ENCODE peak calls at places on chromosomes 1 and 21, in eight cellular contexts. T is A549, N is foreskin keratinocyte, V is stomach, M is esophagus muscularis mucosa, R is Peyer's patch, D is osteoblast, O is heart right ventricle. C is an unnamed sample. For H3K4me1, the result is how much of the 10 kb centered on the place peaks cover.

GRCh38 chr1:215551806-215552205 is 15.3 kb upstream of the KCTD3 start:
- DNase-seq in T (no peak), N (no peak), V (no peak), M (no peak), R (no peak), D (no peak), O (no peak), C (no peak)

GRCh38 chr1:38013027-38013588 is 574 bp downstream of the UTP11 start:
- DNase-seq in T (no peak), N (no peak), V (no peak), M (no peak), R (no peak), D (peak), O (no peak), C (no peak)

GRCh38 chr1:180542530-180543171 is 16.1 kb upstream of the OVAAL start:
- DNase-seq in T (no peak), N (no peak), V (no peak), M (no peak), R (no peak), D (peak), O (no peak), C (no peak)

GRCh38 chr1:25168193-25169071 is 63.9 kb downstream of the SYF2 start:
- DNase-seq in T (peak), N (no peak), V (no peak), M (peak), R (no peak), D (no peak), O (no peak), C (no peak)

GRCh38 chr1:113811353-113811887 is 856 bp downstream of the RSBN1 start:
- DNase-seq in T (peak), N (peak), V (no peak), M (peak), R (peak), D (peak), O (no peak), C (no peak)

GRCh38 chr1:228180271-228180987 is 14.8 kb downstream of the IBA57 start:
- DNase-seq in T (peak), N (no peak), V (no peak), M (no peak), R (no peak), D (peak), O (no peak), C (no peak)

GRCh38 chr1:118627435-118627834 is 360.7 kb downstream of the TBX15 start:
- DNase-seq in T (no peak), N (peak), V (no peak), M (no peak), R (no peak), D (no peak), O (no peak), C (no peak)

GRCh38 chr21:27719226-27719625 is 752.3 kb upstream of the ADAMTS5 start:
- DNase-seq in T (no peak), N (no peak), V (no peak), M (no peak), R (no peak), D (no peak), O (no peak), C (no peak)

GRCh38 chr1:148386617-148387016 is 96.5 kb downstream of the PPIAL4G start:
- DNase-seq in T (no peak), N (no peak), V (no peak), M (no peak), R (no peak), D (no peak), O (no peak), C (no peak)

GRCh38 chr1:39692152-39693064 is 1.2 kb upstream of the HPCAL4 start:
- DNase-seq in T (no peak), N (no peak), V (peak), M (no peak), R (no peak), D (no peak), O (no peak), C (no peak)

GRCh38 chr1:174726167-174726879 is 273.4 kb upstream of the CACYBP start:
- DNase-seq in T (peak), N (no peak), V (no peak), M (no peak), R (no peak), D (no peak), O (no peak), C (no peak)

GRCh38 chr1:234970731-234971476 is 157.7 kb downstream of the TOMM20 start:
- DNase-seq in T (no peak), N (peak), V (peak), M (no peak), R (peak), D (peak), O (peak), C (peak)

GRCh38 chr1:218242171-218242570 is 42.9 kb upstream of the RRP15 start:
- DNase-seq in T (no peak), N (peak), V (no peak), M (no peak), R (no peak), D (no peak), O (no peak), C (no peak)

GRCh38 chr1:39896909-39897685 is 4.6 kb downstream of the MYCL start:
- DNase-seq in T (no peak), N (no peak), V (no peak), M (no peak), R (no peak), D (peak), O (no peak), C (no peak)

GRCh38 chr1:169107673-169108160 is 1.2 kb downstream of the ATP1B1 start:
- DNase-seq in T (peak), N (no peak), V (no peak), M (no peak), R (no peak), D (peak), O (no peak), C (peak)

GRCh38 chr21:42722153-42722552 is 68.7 kb downstream of the PDE9A start:
- DNase-seq in T (no peak), N (no peak), V (no peak), M (no peak), R (no peak), D (no peak), O (no peak), C (no peak)

GRCh38 chr1:151146072-151146415 is 387 bp downstream of the SEMA6C start:
- DNase-seq in T (no peak), N (no peak), V (no peak), M (no peak), R (no peak), D (peak), O (no peak), C (no peak)

GRCh38 chr1:240242601-240243144 is 151.0 kb downstream of the FMN2 start:
- DNase-seq in T (peak), N (no peak), V (no peak), M (no peak), R (no peak), D (peak), O (no peak), C (no peak)

GRCh38 chr1:218760601-218761570 is 412.8 kb upstream of the LYPLAL1 start:
- DNase-seq in T (no peak), N (no peak), V (no peak), M (no peak), R (no peak), D (peak), O (no peak), C (no peak)

GRCh38 chr1:207619833-207620572 is 24.9 kb upstream of the CR1L start:
- DNase-seq in T (peak), N (peak), V (no peak), M (no peak), R (no peak), D (peak), O (no peak), C (no peak)

GRCh38 chr1:28028873-28029654 is 59.3 kb downstream of the EYA3 start:
- DNase-seq in T (no peak), N (no peak), V (no peak), M (no peak), R (no peak), D (no peak), O (no peak), C (no peak)

GRCh38 chr1:155466996-155467395 is 95.6 kb downstream of the ASH1L start:
- DNase-seq in T (peak), N (peak), V (no peak), M (no peak), R (no peak), D (peak), O (no peak), C (no peak)

GRCh38 chr21:31201548-31201947 is 142.5 kb downstream of the TIAM1 start:
- DNase-seq in T (no peak), N (no peak), V (no peak), M (no peak), R (no peak), D (peak), O (no peak), C (no peak)

GRCh38 chr1:102941364-102941947 is 166.9 kb downstream of the COL11A1 start:
- DNase-seq in T (peak), N (peak), V (no peak), M (no peak), R (no peak), D (no peak), O (no peak), C (no peak)

GRCh38 chr1:21270086-21270689 is 20.1 kb downstream of the ECE1 start:
- DNase-seq in T (peak), N (no peak), V (peak), M (no peak), R (peak), D (peak), O (peak), C (peak)

GRCh38 chr1:63640633-63641567 is 47.7 kb downstream of the PGM1 start:
- DNase-seq in T (no peak), N (no peak), V (no peak), M (no peak), R (no peak), D (no peak), O (no peak), C (no peak)

GRCh38 chr1:192913683-192914082 is 104.8 kb downstream of the RGS2 start:
- DNase-seq in T (no peak), N (peak), V (no peak), M (no peak), R (no peak), D (no peak), O (no peak), C (no peak)

GRCh38 chr1:176552217-176552974 is 89.4 kb downstream of the PAPPA2 start:
- DNase-seq in T (no peak), N (no peak), V (no peak), M (no peak), R (no peak), D (no peak), O (no peak), C (no peak)

GRCh38 chr1:225767591-225768540 is 9.8 kb upstream of the SRP9 start:
- DNase-seq in T (no peak), N (peak), V (peak), M (no peak), R (peak), D (peak), O (peak), C (peak)
- H3K4me1 ChIP-seq in T (half or more), N (under half), V (under half), M (half or more), R (under half), D (half or more), O (half or more), C (under half)

DNA sequence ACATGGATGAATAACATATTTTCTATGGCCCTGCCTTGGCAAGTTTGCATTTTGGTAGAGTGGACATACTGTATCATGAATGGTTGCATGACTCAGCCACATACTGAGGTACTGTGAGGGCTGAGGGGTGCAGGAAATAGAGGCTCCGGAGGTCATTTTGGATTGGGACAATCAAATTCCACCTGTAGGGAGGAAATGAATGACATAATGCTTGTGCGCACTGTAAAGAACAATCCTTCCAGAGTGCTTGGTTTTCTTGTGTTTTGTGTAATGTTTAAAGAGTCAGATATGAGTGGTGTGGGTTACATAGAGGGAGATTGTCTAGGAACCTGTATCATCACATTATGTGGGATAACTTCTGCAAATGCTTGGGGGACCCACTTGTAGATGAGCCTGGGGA is 329.9 kb upstream of the PROX1 start:
- DNase-seq in T (no peak), N (no peak), V (no peak), M (no peak), R (no peak), D (no peak), O (no peak), C (no peak)
- TF ChIP-seq CTCF in T (no peak), N (no peak), V (no peak), M (no peak), R (no peak), D (no peak), O (no peak), C (no peak)

DNA sequence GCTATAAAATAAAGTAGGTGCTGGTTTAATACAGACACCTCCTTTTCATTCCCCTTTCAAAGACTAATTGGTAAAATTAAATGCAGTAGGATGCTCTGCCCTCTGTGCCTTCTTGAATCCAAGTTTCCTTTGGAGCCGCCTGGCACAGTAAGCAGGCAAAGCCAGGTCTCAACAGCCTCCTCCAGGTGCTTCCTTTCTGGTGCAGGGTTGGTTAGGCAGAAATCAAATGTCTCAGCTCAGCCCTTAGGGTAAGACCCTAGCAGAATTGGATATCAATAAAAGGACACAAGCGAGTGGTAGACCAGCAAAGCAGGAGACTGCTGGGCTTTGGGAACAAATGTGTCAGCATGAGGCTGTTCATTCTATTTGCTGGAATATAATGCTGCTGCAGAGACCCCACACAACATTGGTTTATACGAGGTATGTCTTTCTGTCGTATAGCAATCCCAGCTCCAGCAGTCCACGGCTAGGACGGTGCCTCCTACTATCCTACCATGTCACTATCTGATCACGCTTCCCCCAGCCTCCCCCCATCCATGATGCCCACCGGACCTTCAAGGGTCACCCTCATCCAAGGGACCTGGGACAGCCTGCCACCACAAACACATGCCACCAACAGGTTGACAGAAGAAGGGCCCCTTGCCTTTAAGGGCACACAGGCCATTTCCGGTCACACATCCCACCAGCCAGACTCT is 58.4 kb downstream of the CAPN2 start:
- DNase-seq in T (no peak), N (no peak), V (no peak), M (no peak), R (no peak), D (peak), O (no peak), C (no peak)
- H3K4me1 ChIP-seq in T (half or more), N (under half), V (under half), M (under half), R (under half), D (under half), O (under half), C (under half)

DNA sequence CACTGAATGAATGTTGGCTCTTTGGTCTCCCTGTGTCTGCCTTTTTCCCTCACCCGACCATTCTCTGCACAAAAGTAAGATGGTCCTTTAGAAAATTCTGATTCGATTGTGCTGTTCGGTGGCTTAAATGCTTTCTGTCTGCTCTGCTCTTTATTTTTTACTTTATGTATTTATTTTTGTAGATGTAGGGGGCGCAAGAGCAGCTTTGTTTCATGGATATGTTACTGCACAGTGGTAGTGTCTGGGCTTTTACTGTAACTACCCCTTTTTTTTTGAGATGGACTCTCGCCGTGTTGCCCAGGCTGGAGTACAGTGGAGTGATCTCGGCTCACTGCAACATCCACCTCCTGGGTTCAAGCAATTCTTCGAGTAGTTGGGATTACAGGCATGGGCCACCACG is 15.7 kb downstream of the NLRP3 start:
- DNase-seq in T (no peak), N (no peak), V (no peak), M (no peak), R (no peak), D (no peak), O (no peak), C (no peak)
- TF ChIP-seq CTCF in T (no peak), N (no peak), V (no peak), M (no peak), R (no peak), D (no peak), O (no peak), C (no peak)

GRCh38 chr1:70434253-70434859 is 23.3 kb downstream of the CTH start:
- DNase-seq in T (no peak), N (no peak), V (no peak), M (no peak), R (no peak), D (no peak), O (no peak), C (no peak)

GRCh38 chr1:70431874-70432273 is 20.8 kb downstream of the CTH start:
- DNase-seq in T (no peak), N (no peak), V (no peak), M (no peak), R (no peak), D (no peak), O (no peak), C (no peak)

GRCh38 chr1:70427976-70428375 is 16.9 kb downstream of the CTH start:
- DNase-seq in T (no peak), N (peak), V (no peak), M (no peak), R (no peak), D (no peak), O (no peak), C (no peak)

GRCh38 chr1:70429219-70429618 is 18.2 kb downstream of the CTH start:
- DNase-seq in T (no peak), N (peak), V (no peak), M (no peak), R (no peak), D (no peak), O (no peak), C (no peak)

DNA sequence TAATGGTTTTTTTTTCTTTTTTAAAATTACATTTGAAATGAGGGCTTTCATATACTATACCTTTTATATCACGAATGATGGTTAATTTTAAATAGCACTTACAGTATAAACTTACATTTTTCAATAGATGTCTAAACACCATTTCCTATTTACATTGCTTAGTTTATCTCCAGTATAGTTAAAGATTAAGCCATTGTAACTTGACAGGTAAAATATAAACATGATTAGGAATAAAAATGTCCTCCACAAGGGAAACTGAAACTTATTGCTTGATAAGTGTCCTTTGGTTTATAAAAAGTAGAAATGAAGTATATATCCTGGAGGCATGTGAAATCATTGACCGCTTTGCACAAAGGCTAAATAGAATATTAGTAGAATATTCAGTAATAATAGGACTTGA is 20.2 kb downstream of the CTH start:
- DNase-seq in T (no peak), N (no peak), V (no peak), M (no peak), R (no peak), D (no peak), O (no peak), C (no peak)
- H3K4me1 ChIP-seq in T (under half), N (under half), V (under half), M (under half), R (under half), D (under half), O (under half), C (under half)